ENCODE peak calls at places on chromosomes 11 and 22, in eight cellular contexts. N, Q, U, H, I, C, O and F are unnamed samples.

GRCh38 chr11:13207665-13208594 is 69.7 kb upstream of the BMAL1 start:
- DNase-seq in N (peak), Q (peak), U (peak), H (peak), I (peak), C (no peak), O (peak), F (peak)

GRCh38 chr11:36409152-36409713 is 100.8 kb downstream of the TRAF6 start:
- DNase-seq in N (no peak), Q (no peak), U (peak), H (no peak), I (no peak), C (no peak), O (no peak), F (no peak)

GRCh38 chr22:26399288-26399687 is 29.8 kb upstream of the ASPHD2 start:
- DNase-seq in N (no peak), Q (no peak), U (no peak), H (peak), I (no peak), C (no peak), O (no peak), F (no peak)

GRCh38 chr22:46064236-46064965 is 85.9 kb upstream of the PPARA start:
- DNase-seq in N (peak), Q (no peak), U (no peak), H (no peak), I (no peak), C (peak), O (no peak), F (no peak)

GRCh38 chr11:33706546-33706945 is 5.9 kb upstream of the C11orf91 start:
- DNase-seq in N (no peak), Q (no peak), U (no peak), H (no peak), I (no peak), C (no peak), O (no peak), F (no peak)

GRCh38 chr22:31897842-31898241 is 46.5 kb upstream of the YWHAH start:
- DNase-seq in N (no peak), Q (no peak), U (no peak), H (peak), I (no peak), C (no peak), O (no peak), F (no peak)

GRCh38 chr11:111793863-111794262 is 27.7 kb upstream of the PPP2R1B start:
- DNase-seq in N (no peak), Q (no peak), U (peak), H (no peak), I (no peak), C (no peak), O (peak), F (no peak)

GRCh38 chr11:64095286-64095825 is 59.6 kb downstream of the FLRT1 start:
- DNase-seq in N (no peak), Q (no peak), U (no peak), H (no peak), I (no peak), C (no peak), O (no peak), F (no peak)

GRCh38 chr11:59550368-59550841 is 39.1 kb downstream of the OR4D9 start:
- DNase-seq in N (peak), Q (peak), U (peak), H (peak), I (peak), C (peak), O (peak), F (peak)

GRCh38 chr11:125944350-125945010 is 1.4 kb upstream of the VSIG10L2 start:
- DNase-seq in N (no peak), Q (no peak), U (no peak), H (no peak), I (no peak), C (no peak), O (no peak), F (peak)

GRCh38 chr22:39214383-39215069 is 30.3 kb downstream of the PDGFB start:
- DNase-seq in N (peak), Q (no peak), U (no peak), H (peak), I (no peak), C (no peak), O (no peak), F (no peak)

GRCh38 chr22:49789289-49790141 is 38.2 kb downstream of the BRD1 start:
- DNase-seq in N (no peak), Q (no peak), U (no peak), H (no peak), I (peak), C (peak), O (peak), F (peak)

GRCh38 chr11:58576792-58577440 is 1.3 kb upstream of the LPXN start:
- DNase-seq in N (no peak), Q (peak), U (peak), H (no peak), I (no peak), C (no peak), O (no peak), F (no peak)

GRCh38 chr11:59899532-59899931 is 20.9 kb downstream of the OOSP3 start:
- DNase-seq in N (no peak), Q (no peak), U (peak), H (peak), I (no peak), C (no peak), O (no peak), F (no peak)

GRCh38 chr22:49764151-49764581 is 63.5 kb downstream of the BRD1 start:
- DNase-seq in N (no peak), Q (no peak), U (no peak), H (no peak), I (no peak), C (peak), O (no peak), F (no peak)

GRCh38 chr11:8442301-8442700 is 151.7 kb downstream of the STK33 start:
- DNase-seq in N (no peak), Q (no peak), U (peak), H (peak), I (no peak), C (no peak), O (no peak), F (no peak)

GRCh38 chr11:92131289-92131890 is 93.2 kb upstream of the FAT3 start:
- DNase-seq in N (no peak), Q (no peak), U (no peak), H (no peak), I (no peak), C (no peak), O (no peak), F (no peak)

GRCh38 chr22:39997939-39998726 is 3.4 kb downstream of the FAM83F start:
- DNase-seq in N (peak), Q (no peak), U (no peak), H (peak), I (peak), C (peak), O (no peak), F (no peak)

GRCh38 chr11:95058622-95059021 is 8.1 kb upstream of the SRSF8 start:
- DNase-seq in N (no peak), Q (no peak), U (no peak), H (no peak), I (no peak), C (no peak), O (no peak), F (no peak)

GRCh38 chr11:134453441-134453840 is 41.4 kb upstream of the B3GAT1 start:
- DNase-seq in N (no peak), Q (no peak), U (no peak), H (no peak), I (no peak), C (no peak), O (no peak), F (no peak)

GRCh38 chr11:10503777-10504176 is 37.2 kb downstream of the RNF141 start:
- DNase-seq in N (no peak), Q (no peak), U (no peak), H (no peak), I (no peak), C (no peak), O (no peak), F (peak)

GRCh38 chr11:129315781-129316579 is 59.7 kb upstream of the BARX2 start:
- DNase-seq in N (no peak), Q (no peak), U (no peak), H (peak), I (peak), C (no peak), O (no peak), F (no peak)

GRCh38 chr11:121299417-121299816 is 6.8 kb downstream of the SC5D start:
- DNase-seq in N (no peak), Q (no peak), U (no peak), H (no peak), I (no peak), C (no peak), O (no peak), F (no peak)
- H3K4me3 ChIP-seq in N (no peak), Q (no peak), U (no peak), H (no peak), I (no peak), C (no peak), O (no peak), F (no peak)

DNA sequence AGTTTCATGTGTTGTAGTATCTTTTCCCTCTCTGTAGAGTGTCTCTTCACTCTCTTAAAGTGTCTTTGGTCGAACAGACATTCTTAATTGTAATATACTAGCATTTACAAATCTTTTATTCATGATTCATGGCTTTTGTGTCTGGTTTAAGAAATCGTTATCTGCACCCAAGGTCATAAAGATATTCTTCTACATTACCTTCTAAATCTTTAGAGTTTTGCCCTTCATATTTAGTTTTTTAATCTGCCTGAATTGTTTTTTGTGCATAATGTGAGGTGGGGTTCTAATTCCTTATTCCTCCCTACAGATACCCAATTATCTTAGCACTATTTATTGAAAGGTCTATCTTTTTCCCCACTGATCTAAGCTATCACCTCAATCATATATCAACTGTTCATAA is 9.0 kb upstream of the NNMT start:
- DNase-seq in N (no peak), Q (no peak), U (no peak), H (no peak), I (no peak), C (no peak), O (no peak), F (no peak)
- H3K4me3 ChIP-seq in N (no peak), Q (no peak), U (no peak), H (no peak), I (no peak), C (no peak), O (no peak), F (no peak)

GRCh38 chr11:69367211-69367964 is 73.4 kb downstream of the MYEOV start:
- DNase-seq in N (no peak), Q (no peak), U (no peak), H (no peak), I (peak), C (no peak), O (no peak), F (peak)

GRCh38 chr11:69364901-69365300 is 70.9 kb downstream of the MYEOV start:
- DNase-seq in N (peak), Q (no peak), U (no peak), H (no peak), I (no peak), C (no peak), O (no peak), F (no peak)

GRCh38 chr11:69368119-69368880 is 74.3 kb downstream of the MYEOV start:
- DNase-seq in N (peak), Q (no peak), U (no peak), H (no peak), I (peak), C (no peak), O (no peak), F (peak)

GRCh38 chr11:69365567-69365966 is 71.6 kb downstream of the MYEOV start:
- DNase-seq in N (no peak), Q (no peak), U (no peak), H (no peak), I (no peak), C (no peak), O (no peak), F (no peak)

DNA sequence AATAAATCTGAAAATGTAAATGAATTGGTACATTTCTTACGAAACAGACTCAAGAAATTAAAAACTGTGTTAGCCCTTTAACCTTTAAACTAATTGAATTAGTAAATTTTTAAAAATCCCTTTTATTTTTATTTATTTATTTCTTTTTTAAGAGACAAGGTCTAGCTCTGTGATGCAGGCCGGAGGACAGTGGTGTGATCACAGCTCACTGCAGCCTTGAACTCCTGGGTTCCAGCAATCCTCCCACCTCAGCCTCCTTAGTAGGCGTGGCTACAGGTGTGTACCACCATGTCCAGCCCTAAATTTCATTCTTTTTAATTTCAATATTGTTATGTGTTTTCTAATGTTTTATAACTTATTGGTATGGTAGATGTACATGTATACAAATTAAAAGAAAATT is 72.6 kb downstream of the MYEOV start:
- DNase-seq in N (no peak), Q (no peak), U (no peak), H (no peak), I (no peak), C (no peak), O (no peak), F (peak)
- H3K4me3 ChIP-seq in N (no peak), Q (no peak), U (no peak), H (no peak), I (no peak), C (no peak), O (no peak), F (no peak)

DNA sequence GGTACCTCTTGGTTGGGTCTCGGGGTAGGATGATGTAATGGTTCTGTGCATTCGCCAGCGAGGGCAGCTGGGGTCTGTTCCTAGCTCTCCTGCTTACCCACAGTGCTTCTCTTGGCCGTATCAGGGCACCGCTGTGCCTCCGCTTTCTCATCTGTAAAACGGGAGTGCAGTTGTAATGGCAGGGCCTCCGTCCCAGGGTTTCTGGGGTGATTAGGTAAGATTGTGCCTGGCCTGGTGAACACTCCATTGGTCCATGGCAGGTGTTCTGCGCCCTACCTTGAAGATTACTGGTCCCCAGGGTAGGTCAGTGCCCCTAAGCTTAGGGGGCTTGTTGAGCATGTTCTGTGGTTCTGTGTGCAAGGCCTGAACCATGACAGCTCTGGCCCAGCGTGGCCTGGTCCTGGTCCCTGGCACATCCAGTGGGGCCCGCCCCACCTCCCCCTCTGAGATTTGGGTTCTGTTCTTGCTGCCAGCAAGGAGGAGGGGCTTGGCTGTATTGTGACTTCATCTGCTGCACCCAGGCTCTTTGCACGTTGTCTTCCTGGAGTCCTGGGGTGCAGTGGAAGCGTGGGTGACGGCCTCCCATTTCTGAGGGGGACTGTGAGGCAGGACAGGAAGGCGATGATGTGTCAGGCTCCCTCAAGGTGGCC is 4.9 kb downstream of the MYRF start:
- DNase-seq in N (no peak), Q (no peak), U (no peak), H (no peak), I (no peak), C (no peak), O (no peak), F (no peak)
- H3K4me3 ChIP-seq in N (no peak), Q (no peak), U (no peak), H (no peak), I (no peak), C (no peak), O (no peak), F (no peak)

GRCh38 chr11:118715245-118715807 is 35.9 kb upstream of the TREH start:
- DNase-seq in N (no peak), Q (peak), U (no peak), H (no peak), I (no peak), C (no peak), O (no peak), F (no peak)

GRCh38 chr11:118714816-118715215 is 35.4 kb upstream of the TREH start:
- DNase-seq in N (no peak), Q (no peak), U (no peak), H (no peak), I (no peak), C (no peak), O (no peak), F (no peak)

DNA sequence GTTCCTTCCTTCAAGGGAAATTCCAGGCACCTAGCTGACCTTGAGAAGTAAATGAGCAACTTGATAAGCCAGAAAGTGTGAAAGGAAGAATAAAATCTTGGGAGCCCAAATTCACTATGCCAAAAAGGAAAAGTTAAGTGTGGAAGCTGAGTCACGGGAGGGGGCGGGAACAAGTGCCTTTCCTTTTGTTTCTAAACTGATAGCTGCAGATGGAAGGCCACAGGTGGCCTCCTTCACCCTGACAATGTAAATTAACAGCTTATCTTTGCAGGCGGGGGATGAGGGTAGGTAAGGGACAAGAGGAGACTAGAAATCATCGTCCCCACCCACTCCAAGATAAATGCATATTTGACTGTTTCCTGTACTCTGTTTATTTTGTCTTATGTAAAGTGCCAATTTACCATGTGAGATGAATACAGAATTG is 36.4 kb upstream of the TREH start:
- DNase-seq in N (no peak), Q (no peak), U (no peak), H (peak), I (no peak), C (no peak), O (no peak), F (no peak)
- H3K4me3 ChIP-seq in N (no peak), Q (no peak), U (no peak), H (peak), I (no peak), C (no peak), O (no peak), F (no peak)

GRCh38 chr11:72930011-72930410 is 115.8 kb downstream of the ATG16L2 start:
- DNase-seq in N (no peak), Q (peak), U (peak), H (peak), I (no peak), C (no peak), O (no peak), F (no peak)
- H3K4me3 ChIP-seq in N (no peak), Q (no peak), U (no peak), H (no peak), I (no peak), C (no peak), O (no peak), F (no peak)

GRCh38 chr11:77139201-77139600 is 11.2 kb downstream of the MYO7A start:
- DNase-seq in N (no peak), Q (no peak), U (no peak), H (no peak), I (no peak), C (no peak), O (no peak), F (no peak)

GRCh38 chr11:77137421-77137820 is 9.4 kb downstream of the MYO7A start:
- DNase-seq in N (no peak), Q (no peak), U (no peak), H (no peak), I (no peak), C (no peak), O (no peak), F (no peak)

GRCh38 chr11:77136784-77137420 is 8.9 kb downstream of the MYO7A start:
- DNase-seq in N (no peak), Q (no peak), U (no peak), H (no peak), I (no peak), C (no peak), O (no peak), F (no peak)

GRCh38 chr11:77136074-77136473 is 8.0 kb downstream of the MYO7A start:
- DNase-seq in N (peak), Q (no peak), U (peak), H (no peak), I (no peak), C (no peak), O (no peak), F (no peak)

GRCh38 chr11:77138106-77138649 is 10.1 kb downstream of the MYO7A start:
- DNase-seq in N (no peak), Q (no peak), U (no peak), H (peak), I (no peak), C (no peak), O (no peak), F (no peak)
- H3K4me3 ChIP-seq in N (no peak), Q (no peak), U (no peak), H (peak), I (no peak), C (peak), O (no peak), F (no peak)